ENCODE peak calls at places on chromosomes 4 and X, in five cellular contexts. Y is uterus, F is breast epithelium, N is body of pancreas, Z is tibial nerve. Q is an unnamed sample.
A peak's percentile ranks its signal among the peaks of the same experiment; 100 is the strongest.

GRCh38 chrX:133674726-133675470 is 259.6 kb upstream of the GPC4 start:
- DNase-seq in F (no peak), Y (no peak), N (peak; percentile 22), Z (no peak), Q (no peak)

GRCh38 chr4:184441461-184442392 is 32.6 kb downstream of the IRF2 start:
- DNase-seq in Z (no peak), Y (no peak), N (no peak), F (no peak), Q (peak; percentile 45)

GRCh38 chr4:151291485-151291884 is 14.5 kb downstream of the PRSS48 start:
- DNase-seq in N (no peak), Z (no peak), Y (no peak), F (no peak), Q (no peak)

GRCh38 chrX:132292753-132293152 is 73.5 kb upstream of the RAP2C start:
- DNase-seq in Z (no peak), N (no peak), Y (peak; percentile 19), F (no peak), Q (no peak)

GRCh38 chr4:105631818-105632400 is 76.6 kb downstream of the INTS12 start:
- DNase-seq in Z (no peak), N (no peak), Y (no peak), F (no peak), Q (no peak)

GRCh38 chrX:63186137-63186536 is 165.0 kb downstream of the SPIN4 start:
- DNase-seq in N (no peak), F (no peak), Y (no peak), Z (no peak), Q (no peak)

GRCh38 chr4:1211371-1211770 is 37.6 kb downstream of the CTBP1 start:
- DNase-seq in Z (no peak), Y (peak; percentile 14), F (no peak), N (no peak), Q (no peak)

GRCh38 chr4:109041463-109041862 is 261.0 kb downstream of the COL25A1 start:
- DNase-seq in Y (no peak), Z (no peak), F (no peak), N (no peak), Q (no peak)

GRCh38 chr4:140426610-140427103 is 791 bp downstream of the CLGN start:
- DNase-seq in Y (no peak), N (peak; percentile 11), F (no peak), Z (no peak), Q (no peak)

GRCh38 chr4:86947494-86948120 is 12.8 kb downstream of the AFF1 start:
- DNase-seq in Z (no peak), N (no peak), F (no peak), Y (no peak), Q (no peak)

DNA sequence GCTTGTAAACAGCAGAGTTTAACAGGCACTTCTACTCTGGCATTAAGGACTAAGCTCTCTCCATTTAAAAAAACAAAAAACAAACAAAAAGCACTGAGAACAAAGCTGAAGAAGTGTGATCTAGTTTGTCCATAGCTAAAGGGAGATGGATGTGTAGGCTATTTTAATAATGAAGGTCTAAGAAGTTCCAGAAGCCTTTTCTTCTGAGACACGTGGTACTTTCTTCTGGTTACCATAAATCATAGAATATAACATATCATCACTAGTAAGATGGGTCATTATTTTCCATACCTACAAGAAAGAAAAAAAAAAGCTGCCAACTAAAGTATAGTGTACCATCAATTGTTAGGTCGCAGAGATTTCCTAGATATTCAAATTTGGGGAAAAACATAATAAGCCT is 722 bp upstream of the NBDY start:
- DNase-seq in N (no peak), Z (no peak), Y (no peak), F (no peak), Q (no peak)
- H3K4me3 ChIP-seq in N (no peak overlapping the region), Z (no peak overlapping the region), Y (peak overlapping the region; percentile 53), F (no peak overlapping the region), Q (no peak overlapping the region)

GRCh38 chr4:21195682-21196081 is 495.4 kb downstream of the PACRGL start:
- DNase-seq in F (no peak), Y (no peak), Z (no peak), N (no peak), Q (no peak)

GRCh38 chr4:21191304-21191703 is 491.0 kb downstream of the PACRGL start:
- DNase-seq in N (no peak), Y (no peak), F (no peak), Z (no peak), Q (no peak)

GRCh38 chr4:21192367-21192766 is 492.1 kb downstream of the PACRGL start:
- DNase-seq in F (no peak), Y (no peak), Z (no peak), N (no peak), Q (no peak)
- TF ChIP-seq POLR2A in F (no peak), Y (no peak), Z (no peak), N (no peak), Q (no peak)

GRCh38 chr4:41539711-41540110 is 1.8 kb downstream of the LIMCH1 start:
- DNase-seq in F (no peak), Y (no peak), N (no peak), Z (no peak), Q (no peak)

GRCh38 chr4:41538017-41538733 is at the start of gene LIMCH1:
- DNase-seq in Z (peak; percentile 31), F (no peak), N (no peak), Y (peak; percentile 19), Q (peak; percentile 53)

GRCh38 chr4:41537267-41537890 is 578 bp upstream of the LIMCH1 start:
- DNase-seq in Z (no peak), N (no peak), F (no peak), Y (no peak), Q (no peak)

GRCh38 chr4:41540687-41541086 is 2.7 kb downstream of the LIMCH1 start:
- DNase-seq in N (no peak), F (no peak), Y (no peak), Z (no peak), Q (no peak)

GRCh38 chr4:41538887-41539498 is 1.0 kb downstream of the LIMCH1 start:
- DNase-seq in N (no peak), F (no peak), Y (no peak), Z (no peak), Q (no peak)
- H3K4me3 ChIP-seq in N (no peak overlapping the region), F (peak overlapping the region; percentile 12), Y (peak overlapping the region; percentile 11), Z (no peak overlapping the region), Q (no peak overlapping the region)

DNA sequence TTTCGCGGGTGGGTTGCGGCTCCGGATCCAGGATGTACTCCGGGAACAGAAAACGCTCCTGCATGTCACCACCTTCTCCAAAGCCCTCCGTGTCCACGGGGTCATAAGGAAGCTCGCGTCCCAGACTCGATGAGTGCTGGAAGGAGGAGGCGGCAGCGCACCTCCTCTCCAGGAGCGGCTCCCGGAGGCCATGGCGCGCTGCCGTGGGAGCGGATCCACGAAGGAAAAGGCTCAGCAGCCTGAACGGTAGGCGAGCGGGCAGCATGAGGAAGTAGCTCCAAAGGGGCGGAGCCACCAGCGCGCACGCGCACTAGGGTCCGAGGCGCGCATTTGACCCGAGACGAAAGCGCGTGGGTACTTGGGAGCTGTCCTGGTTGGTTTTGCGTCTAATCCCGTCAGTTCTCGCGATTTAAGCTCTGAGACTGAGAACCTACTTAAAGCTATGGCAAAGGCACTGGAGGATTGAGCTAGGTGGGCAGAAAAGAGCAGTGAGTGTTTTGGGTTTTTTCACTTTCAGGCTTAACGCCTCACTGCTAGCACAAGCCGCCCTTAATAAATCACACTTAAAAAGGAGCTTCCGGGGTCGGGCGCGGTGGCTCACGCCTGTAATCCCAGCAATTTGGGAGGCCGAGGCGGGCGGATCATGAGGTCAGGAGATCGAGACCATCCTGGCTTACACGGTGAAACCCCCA is at the start of gene NOA1:
- DNase-seq in Y (peak; percentile 99), Z (peak; percentile 94), N (peak; percentile 99), F (peak; percentile 98), Q (peak; percentile 99)
- TF ChIP-seq POLR2A in Y (peak; percentile 80), Z (peak; percentile 37), N (peak; percentile 89), F (peak; percentile 19), Q (peak; percentile 43)

GRCh38 chr4:6710282-6710681 is 617 bp upstream of the MRFAP1L1 start:
- DNase-seq in Y (no peak), N (no peak), Z (no peak), F (no peak), Q (no peak)
- H3K4me3 ChIP-seq in Y (peak overlapping the region; percentile 69), N (peak overlapping the region; percentile 88), Z (peak overlapping the region; percentile 78), F (peak overlapping the region; percentile 61), Q (peak overlapping the region; percentile 81)

GRCh38 chr4:145938618-145939177 is at the start of gene ZNF827:
- DNase-seq in Z (no peak), N (peak; percentile 69), Y (peak; percentile 59), F (peak; percentile 49), Q (peak; percentile 72)
- TF ChIP-seq POLR2A in Z (no peak), N (peak; percentile 66), Y (peak; percentile 29), F (no peak), Q (peak; percentile 33)

GRCh38 chrX:2967584-2967983 is 38.4 kb upstream of the ARSD start:
- DNase-seq in Z (no peak), Y (no peak), N (no peak), F (no peak), Q (no peak)
- H3K4me3 ChIP-seq in Z (no peak overlapping the region), Y (no peak overlapping the region), N (no peak overlapping the region), F (no peak overlapping the region), Q (no peak overlapping the region)

GRCh38 chr4:153023692-153024394 is 87.7 kb downstream of the FHDC1 start:
- DNase-seq in Z (no peak), Y (no peak), F (no peak), N (no peak), Q (no peak)
- TF ChIP-seq POLR2A in Z (no peak), Y (no peak), F (no peak), N (no peak), Q (no peak)

GRCh38 chr4:125650557-125650956 is 335.8 kb downstream of the FAT4 start:
- DNase-seq in F (no peak), N (no peak), Z (no peak), Y (no peak), Q (no peak)
- H3K4me3 ChIP-seq in F (no peak overlapping the region), N (no peak overlapping the region), Z (no peak overlapping the region), Y (no peak overlapping the region), Q (no peak overlapping the region)

GRCh38 chrX:6821730-6822129 is 286.8 kb upstream of the VCX3A start:
- DNase-seq in F (no peak), N (no peak), Y (no peak), Z (no peak), Q (no peak)
- TF ChIP-seq POLR2A in F (no peak), N (no peak), Y (no peak), Z (no peak), Q (no peak)